ENCODE peak calls at places on chromosomes 12 and 14, in six cellular contexts. E is kidney; G is A549; Z is esophagus squamous epithelium; C is CD8-positive, alpha-beta T cell; I is astrocyte of the cerebellum. K is an unnamed sample.

GRCh38 chr12:57128519-57129247 is 400 bp downstream of the LRP1 start:
- DNase-seq in E (no peak), G (no peak), Z (no peak), C (no peak), I (no peak), K (no peak)

GRCh38 chr12:45596366-45596765 is 133.1 kb upstream of the ARID2 start:
- DNase-seq in E (no peak), G (no peak), Z (no peak), C (no peak), I (no peak), K (no peak)

GRCh38 chr12:9649532-9649940 is 20.0 kb upstream of the CLEC2D start:
- DNase-seq in E (no peak), G (no peak), Z (no peak), C (peak), I (no peak), K (no peak)

GRCh38 chr12:117151195-117152031 is 38.9 kb downstream of the FBXO21 start:
- DNase-seq in E (peak), G (peak), Z (no peak), C (no peak), I (peak), K (no peak)

GRCh38 chr12:27785882-27786570 is 6.0 kb upstream of the MANSC4 start:
- DNase-seq in E (no peak), G (no peak), Z (no peak), C (no peak), I (peak), K (peak)

GRCh38 chr14:30620178-30620577 is 1.9 kb upstream of the SCFD1 start:
- DNase-seq in E (no peak), G (no peak), Z (no peak), C (no peak), I (peak), K (no peak)

GRCh38 chr14:75334191-75335051 is 55.8 kb downstream of the FOS start:
- DNase-seq in E (peak), G (no peak), Z (no peak), C (peak), I (no peak), K (no peak)

GRCh38 chr12:46187023-46187422 is 81.8 kb downstream of the SLC38A1 start:
- DNase-seq in E (no peak), G (no peak), Z (no peak), C (no peak), I (peak), K (peak)

GRCh38 chr12:67141405-67142018 is 127.6 kb upstream of the CAND1 start:
- DNase-seq in E (no peak), G (no peak), Z (no peak), C (no peak), I (no peak), K (no peak)

GRCh38 chr12:51897181-51897580 is 9.3 kb downstream of the ANKRD33 start:
- DNase-seq in E (no peak), G (no peak), Z (no peak), C (no peak), I (no peak), K (no peak)

GRCh38 chr12:5262450-5262849 is 169.5 kb upstream of the NTF3 start:
- DNase-seq in E (no peak), G (no peak), Z (no peak), C (no peak), I (peak), K (no peak)

GRCh38 chr12:12813120-12814101 is at the start of gene DDX47:
- DNase-seq in E (peak), G (peak), Z (peak), C (peak), I (peak), K (peak)

GRCh38 chr12:16520328-16520727 is 85.6 kb downstream of the LMO3 start:
- DNase-seq in E (no peak), G (no peak), Z (no peak), C (no peak), I (no peak), K (no peak)

GRCh38 chr14:100834441-100835277 is 8.7 kb downstream of the MEG3 start:
- DNase-seq in E (peak), G (no peak), Z (no peak), C (no peak), I (no peak), K (no peak)

GRCh38 chr12:124786065-124786964 is 77.3 kb downstream of the SCARB1 start:
- DNase-seq in E (peak), G (no peak), Z (no peak), C (no peak), I (peak), K (peak)

GRCh38 chr14:75591331-75591946 is 13.0 kb downstream of the FLVCR2 start:
- DNase-seq in E (no peak), G (no peak), Z (no peak), C (no peak), I (no peak), K (no peak)

GRCh38 chr12:12561305-12562015 is 1.2 kb downstream of the DUSP16 start:
- DNase-seq in E (peak), G (no peak), Z (no peak), C (peak), I (no peak), K (no peak)

GRCh38 chr12:11650697-11651281 is 1.3 kb downstream of the ETV6 start:
- DNase-seq in E (no peak), G (peak), Z (no peak), C (no peak), I (no peak), K (no peak)

GRCh38 chr12:111773801-111774551 is 7.2 kb downstream of the ALDH2 start:
- DNase-seq in E (peak), G (no peak), Z (no peak), C (no peak), I (peak), K (peak)
- H3K4me3 ChIP-seq in E (peak), G (peak), Z (peak), C (no peak), I (no peak), K (no peak)

DNA sequence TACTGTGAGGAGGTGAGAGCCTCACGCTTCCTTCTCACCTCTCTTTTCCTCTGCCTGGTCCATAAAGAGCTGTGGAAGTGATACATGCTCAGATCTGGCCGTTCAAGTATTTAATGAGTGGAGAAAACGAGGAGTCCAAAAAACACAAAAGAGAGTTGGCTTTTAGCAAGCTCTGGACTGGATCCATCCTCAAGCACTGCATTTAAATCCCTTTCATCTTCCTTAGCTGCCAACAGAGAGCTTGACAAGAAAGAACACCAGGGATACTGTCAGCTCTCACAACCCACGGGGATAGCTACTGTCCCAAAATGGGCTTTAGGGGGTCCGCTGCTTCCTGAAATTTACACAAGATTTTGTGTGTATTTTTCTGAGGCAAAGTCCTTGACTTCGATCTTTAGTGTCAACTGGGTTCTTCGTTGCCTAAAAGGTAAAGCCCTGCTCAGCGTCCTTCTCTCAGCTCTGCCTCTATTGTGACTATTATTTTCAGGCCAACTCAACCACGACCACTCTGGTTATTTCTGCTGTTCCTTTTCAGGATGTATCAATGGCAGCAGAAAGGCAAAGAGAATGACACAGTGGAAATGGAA is 120.9 kb downstream of the TMTC1 start:
- DNase-seq in E (no peak), G (no peak), Z (no peak), C (no peak), I (peak), K (no peak)
- H3K4me3 ChIP-seq in E (no peak), G (no peak), Z (no peak), C (no peak), I (no peak), K (no peak)

GRCh38 chr12:65665817-65666216 is 158.5 kb upstream of the HMGA2 start:
- DNase-seq in E (no peak), G (no peak), Z (no peak), C (no peak), I (no peak), K (no peak)

GRCh38 chr12:65664715-65665250 is 159.5 kb upstream of the HMGA2 start:
- DNase-seq in E (no peak), G (no peak), Z (no peak), C (no peak), I (no peak), K (no peak)

GRCh38 chr12:65663097-65663496 is 161.2 kb upstream of the HMGA2 start:
- DNase-seq in E (no peak), G (no peak), Z (no peak), C (no peak), I (no peak), K (no peak)

GRCh38 chr12:65662590-65662989 is 161.7 kb upstream of the HMGA2 start:
- DNase-seq in E (no peak), G (no peak), Z (no peak), C (no peak), I (no peak), K (no peak)

DNA sequence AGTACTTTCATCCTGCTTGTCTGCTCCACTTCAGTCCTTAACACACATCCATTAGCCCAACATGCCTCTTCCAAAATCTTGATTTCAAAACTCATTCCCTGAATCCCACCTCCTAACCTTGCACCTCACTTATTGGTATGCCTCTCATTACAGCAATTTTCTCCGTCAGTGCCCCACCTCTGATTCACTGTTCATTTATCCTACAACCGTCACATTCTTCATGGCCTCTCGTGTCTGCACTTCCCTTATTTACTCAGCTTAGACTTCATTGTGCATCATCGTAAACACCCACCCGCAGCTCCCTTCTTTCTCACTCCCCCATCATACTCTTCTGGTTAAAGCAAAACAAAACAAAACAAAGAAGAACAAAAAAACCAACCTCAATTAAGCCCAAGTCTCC is 160.6 kb upstream of the HMGA2 start:
- DNase-seq in E (no peak), G (no peak), Z (no peak), C (no peak), I (no peak), K (no peak)
- H3K4me3 ChIP-seq in E (no peak), G (no peak), Z (no peak), C (no peak), I (no peak), K (no peak)

DNA sequence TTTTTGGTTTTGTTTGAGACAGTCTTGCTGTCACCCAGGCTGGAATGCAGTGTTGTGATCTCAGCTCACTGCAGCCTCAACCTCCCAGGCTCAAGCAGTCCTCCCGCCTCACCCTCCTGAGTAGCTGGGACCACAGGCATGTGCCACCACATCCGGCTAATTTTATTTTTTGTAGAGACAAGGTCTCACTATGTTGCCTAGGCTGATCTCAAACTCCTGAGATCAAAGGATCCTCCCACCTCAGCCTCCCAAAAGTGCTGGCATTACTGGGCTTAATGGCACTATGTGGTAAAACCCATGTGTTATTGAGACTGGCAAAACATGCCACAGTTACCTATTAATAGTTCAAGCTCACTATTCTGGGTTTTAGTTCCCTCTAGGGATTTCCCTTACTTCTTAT is 51.2 kb upstream of the KCNH3 start:
- DNase-seq in E (no peak), G (no peak), Z (no peak), C (no peak), I (no peak), K (no peak)
- H3K4me3 ChIP-seq in E (no peak), G (no peak), Z (no peak), C (no peak), I (no peak), K (no peak)

K was measured in skeletal muscle cell.